ENCODE peak calls at places on chromosomes 3 and 15, in seven cellular contexts. N is neural progenitor cell, M is cardiac muscle cell, S is right atrium auricular region, G is HCT116, B is RWPE1, O is A549. K is an unnamed sample.

GRCh38 chr3:138923531-138923994 is 23.4 kb downstream of the FOXL2 start:
- DNase-seq in O (peak), M (peak), B (peak), S (peak), N (peak), G (peak), K (peak)

GRCh38 chr3:24323272-24323671 is 171.4 kb downstream of the THRB start:
- DNase-seq in B (no peak), N (no peak), O (no peak), G (no peak), M (no peak), S (no peak), K (no peak)

GRCh38 chr3:164460851-164461250 is 617.4 kb downstream of the SI start:
- DNase-seq in O (no peak), B (no peak), M (no peak), G (no peak), S (no peak), N (no peak), K (no peak)

GRCh38 chr3:30625541-30626438 is 19.4 kb downstream of the TGFBR2 start:
- DNase-seq in B (peak), M (no peak), S (no peak), G (peak), N (no peak), O (peak), K (peak)

GRCh38 chr15:68319997-68320396 is 42.5 kb downstream of the FEM1B start:
- DNase-seq in M (no peak), G (no peak), O (no peak), S (no peak), N (no peak), B (no peak), K (no peak)

GRCh38 chr3:45948881-45949280 is 5.6 kb downstream of the CXCR6 start:
- DNase-seq in S (no peak), M (no peak), N (no peak), O (no peak), G (no peak), B (no peak), K (no peak)

GRCh38 chr3:141277451-141277850 is 45.8 kb downstream of the PXYLP1 start:
- DNase-seq in O (no peak), M (no peak), B (no peak), N (no peak), G (no peak), S (peak), K (no peak)

GRCh38 chr15:69735126-69735525 is 282.5 kb downstream of the RPLP1 start:
- DNase-seq in S (peak), M (no peak), G (no peak), B (no peak), N (peak), O (no peak), K (peak)

GRCh38 chr15:63348392-63348791 is 33.3 kb downstream of the CA12 start:
- DNase-seq in B (peak), M (no peak), S (peak), G (no peak), N (no peak), O (peak), K (peak)

GRCh38 chr3:12969487-12969886 is 103.7 kb downstream of the IQSEC1 start:
- DNase-seq in M (peak), G (no peak), O (no peak), B (no peak), N (peak), S (no peak), K (peak)

GRCh38 chr15:61196711-61197110 is 32.4 kb downstream of the RORA start:
- DNase-seq in O (no peak), B (no peak), N (no peak), S (no peak), G (no peak), M (no peak), K (no peak)

GRCh38 chr3:3862534-3862933 is 63.3 kb downstream of the LRRN1 start:
- DNase-seq in B (no peak), S (no peak), O (no peak), N (no peak), M (no peak), G (no peak), K (no peak)

GRCh38 chr15:55513125-55513524 is 5.1 kb upstream of the DNAAF4 start:
- DNase-seq in N (no peak), M (no peak), O (no peak), G (no peak), B (no peak), S (no peak), K (no peak)

GRCh38 chr3:80526153-80526552 is 758.4 kb upstream of the ROBO1 start:
- DNase-seq in G (no peak), B (no peak), O (no peak), S (no peak), N (peak), M (peak), K (no peak)

GRCh38 chr3:68878322-68878721 is 54.0 kb downstream of the TAFA4 start:
- DNase-seq in O (peak), N (peak), G (no peak), S (no peak), M (peak), B (peak), K (peak)

GRCh38 chr3:137796993-137797392 is 32.9 kb downstream of the SOX14 start:
- DNase-seq in N (no peak), S (no peak), O (no peak), G (no peak), B (no peak), M (no peak), K (no peak)

GRCh38 chr3:61358364-61358763 is 107.1 kb upstream of the FHIT start:
- DNase-seq in M (peak), O (no peak), G (no peak), S (peak), B (no peak), N (no peak), K (peak)

GRCh38 chr15:61051570-61052031 is 177.5 kb downstream of the RORA start:
- DNase-seq in S (no peak), O (peak), B (peak), N (peak), G (no peak), M (peak), K (peak)

GRCh38 chr3:77321646-77322045 is 281.7 kb downstream of the ROBO2 start:
- DNase-seq in N (no peak), M (peak), B (no peak), S (no peak), O (no peak), G (no peak), K (no peak)

GRCh38 chr15:27864076-27864475 is 235.0 kb downstream of the OCA2 start:
- DNase-seq in G (no peak), M (no peak), N (no peak), S (no peak), O (no peak), B (no peak), K (no peak)

GRCh38 chr3:175226444-175226843 is 367.3 kb downstream of the NAALADL2 start:
- DNase-seq in M (no peak), O (no peak), S (no peak), G (no peak), N (no peak), B (no peak), K (no peak)

GRCh38 chr15:39592500-39592899 is 11.6 kb downstream of the THBS1 start:
- DNase-seq in N (no peak), G (no peak), O (no peak), B (no peak), S (no peak), M (no peak), K (no peak)

GRCh38 chr15:62940755-62941361 is 101.7 kb upstream of the TPM1 start:
- DNase-seq in S (peak), M (no peak), O (peak), G (no peak), B (peak), N (no peak), K (peak)

GRCh38 chr15:99307735-99308134 is 56.5 kb downstream of the LRRC28 start:
- DNase-seq in O (no peak), G (no peak), M (no peak), B (no peak), S (no peak), N (no peak), K (no peak)

GRCh38 chr3:126468028-126468891 is 7.4 kb downstream of the ZXDC start:
- DNase-seq in S (no peak), N (no peak), B (no peak), G (no peak), M (no peak), O (no peak), K (peak)

GRCh38 chr3:177482048-177482741 is 284.9 kb upstream of the TBL1XR1 start:
- DNase-seq in G (no peak), S (no peak), N (no peak), M (no peak), B (no peak), O (no peak), K (no peak)

GRCh38 chr3:127688416-127689265 is 15.9 kb downstream of the ABTB1 start:
- DNase-seq in G (no peak), B (no peak), S (no peak), M (no peak), N (peak), O (no peak), K (peak)

GRCh38 chr3:127689266-127689860 is 16.6 kb downstream of the ABTB1 start:
- DNase-seq in B (no peak), G (no peak), N (no peak), M (no peak), O (no peak), S (no peak), K (no peak)

GRCh38 chr3:127686512-127686894 is 13.8 kb downstream of the ABTB1 start:
- DNase-seq in M (no peak), B (no peak), G (no peak), S (no peak), N (no peak), O (no peak), K (no peak)

GRCh38 chr3:127687228-127687737 is 14.5 kb downstream of the ABTB1 start:
- DNase-seq in N (no peak), B (no peak), M (no peak), G (no peak), S (no peak), O (no peak), K (no peak)

DNA sequence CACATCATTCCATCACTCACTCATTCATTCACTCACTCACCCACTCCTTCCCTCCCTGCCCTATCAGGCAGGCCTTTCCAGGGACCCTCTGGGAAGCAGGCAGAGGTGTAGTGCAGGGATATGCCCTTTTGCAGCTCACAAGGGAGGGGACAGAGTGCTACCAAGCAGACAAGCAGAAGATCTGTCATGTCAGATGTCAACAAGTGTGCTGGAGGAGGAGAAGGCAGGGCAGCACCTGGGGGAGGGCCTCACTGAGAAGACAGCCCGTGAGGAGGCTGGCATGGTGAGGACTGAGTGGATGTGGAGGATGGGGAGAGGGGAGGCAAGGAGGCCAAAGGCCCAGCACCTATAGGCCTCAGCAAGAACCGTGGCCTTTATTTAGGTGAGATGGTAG is 15.3 kb downstream of the ABTB1 start:
- DNase-seq in G (no peak), B (no peak), S (no peak), O (no peak), M (no peak), N (no peak), K (no peak)
- H3K27ac ChIP-seq in G (no peak), B (peak), S (peak), O (no peak), M (no peak), N (no peak), K (peak)

DNA sequence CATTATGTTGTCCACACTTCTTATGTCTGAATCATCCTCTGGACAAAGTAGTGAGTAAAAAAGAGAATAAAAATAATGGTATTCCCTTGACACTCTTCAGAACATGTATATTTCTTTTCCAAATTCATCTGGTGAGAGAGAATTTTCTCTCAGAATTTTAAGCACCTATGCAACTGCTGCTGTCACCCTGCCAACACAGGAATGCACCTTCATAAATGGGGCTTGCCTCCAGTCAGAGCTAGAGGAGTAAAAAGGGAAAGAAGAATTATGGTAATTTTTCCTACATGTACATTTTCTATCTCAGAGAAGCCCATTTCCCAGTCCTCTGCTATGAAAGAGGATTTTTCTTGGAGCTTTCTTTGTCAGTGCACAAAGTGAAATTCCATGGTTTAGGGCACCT is 92.2 kb upstream of the ALCAM start:
- DNase-seq in S (no peak), O (peak), G (no peak), B (no peak), N (no peak), M (no peak), K (no peak)
- TF ChIP-seq CTCF in S (no peak), O (no peak), G (no peak), B (no peak), N (no peak), M (no peak), K (no peak)

DNA sequence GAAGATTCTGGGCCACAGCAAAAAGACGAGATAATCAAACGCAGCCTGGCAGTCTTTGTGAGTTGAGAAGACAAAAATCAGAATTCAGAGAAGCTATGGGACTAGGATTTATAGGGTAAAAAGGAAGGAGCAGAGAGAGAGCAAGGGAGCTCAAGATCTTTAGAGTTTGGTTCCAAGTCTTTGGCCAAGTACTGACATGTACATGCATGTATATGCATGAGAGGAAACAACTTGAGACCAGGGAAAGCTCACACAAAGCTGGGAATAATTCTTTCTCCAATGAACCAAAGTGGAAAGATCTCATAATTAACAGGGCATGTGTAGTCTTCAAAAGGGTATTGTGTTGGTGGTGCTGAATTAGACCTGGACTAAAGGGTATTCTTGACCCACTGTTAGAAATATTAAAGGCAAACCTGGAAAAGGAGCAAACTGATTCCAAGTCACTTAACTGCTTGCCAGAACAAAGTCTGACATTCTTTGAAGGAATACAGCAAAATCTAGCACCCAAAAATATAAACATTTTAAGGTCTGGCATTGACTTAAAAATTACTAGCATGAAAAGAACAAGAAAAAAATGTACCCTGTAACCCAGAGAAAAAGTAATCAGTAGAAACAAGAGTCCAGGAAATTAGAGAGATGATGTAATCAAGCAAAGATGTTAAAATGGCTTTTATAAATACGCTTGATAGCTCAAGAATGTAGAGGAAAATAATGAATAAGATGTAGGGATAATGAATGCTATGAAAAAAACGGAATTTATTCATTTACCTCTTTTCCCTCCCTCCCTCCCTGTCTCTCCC is 226.0 kb upstream of the CGNL1 start:
- DNase-seq in S (no peak), G (no peak), M (no peak), N (no peak), O (no peak), B (no peak), K (no peak)
- H3K27ac ChIP-seq in S (peak), G (no peak), M (no peak), N (no peak), O (no peak), B (no peak), K (no peak)

DNA sequence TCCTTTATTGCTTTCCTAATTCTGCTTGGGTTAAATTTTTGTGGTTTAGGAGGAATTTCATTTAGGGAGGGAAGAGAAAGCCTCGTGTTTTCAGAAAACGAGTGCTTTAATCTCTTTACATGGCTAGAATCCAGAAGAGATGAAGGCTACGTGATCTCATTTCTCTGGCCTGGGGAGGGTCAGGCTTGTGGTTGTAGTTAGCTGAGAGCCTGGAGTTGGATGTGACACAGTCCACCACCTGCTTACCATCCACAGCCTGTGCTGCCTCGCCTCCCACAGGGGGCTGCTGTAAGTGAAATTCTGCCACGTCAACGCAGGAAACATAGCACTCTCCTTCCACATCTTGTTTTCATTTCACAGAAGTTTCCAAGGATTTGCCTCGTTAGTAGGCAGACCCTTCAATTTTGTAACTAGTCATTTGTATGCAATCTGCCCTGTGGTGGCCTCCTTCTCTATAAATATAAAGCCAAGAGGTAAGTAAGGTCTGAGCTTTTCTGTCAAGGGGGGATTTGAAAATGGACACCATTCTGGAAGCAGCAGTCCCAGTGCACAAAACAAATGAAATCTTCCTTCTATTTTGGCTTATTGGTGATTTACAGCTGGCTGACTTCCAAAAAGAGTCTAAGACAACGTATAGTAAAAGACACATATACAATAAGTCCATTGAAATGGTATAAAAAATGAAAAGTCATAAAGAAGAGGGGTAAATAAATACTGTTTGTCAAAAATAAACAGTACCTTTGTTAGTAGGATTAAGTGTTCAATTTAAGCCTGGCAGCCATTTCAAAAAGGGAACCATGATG is 3.4 kb downstream of the GXYLT2 start:
- DNase-seq in N (peak), O (no peak), B (no peak), G (no peak), S (peak), M (peak), K (peak)
- TF ChIP-seq CTCF in N (no peak), O (no peak), B (no peak), G (no peak), S (peak), M (peak), K (no peak)

DNA sequence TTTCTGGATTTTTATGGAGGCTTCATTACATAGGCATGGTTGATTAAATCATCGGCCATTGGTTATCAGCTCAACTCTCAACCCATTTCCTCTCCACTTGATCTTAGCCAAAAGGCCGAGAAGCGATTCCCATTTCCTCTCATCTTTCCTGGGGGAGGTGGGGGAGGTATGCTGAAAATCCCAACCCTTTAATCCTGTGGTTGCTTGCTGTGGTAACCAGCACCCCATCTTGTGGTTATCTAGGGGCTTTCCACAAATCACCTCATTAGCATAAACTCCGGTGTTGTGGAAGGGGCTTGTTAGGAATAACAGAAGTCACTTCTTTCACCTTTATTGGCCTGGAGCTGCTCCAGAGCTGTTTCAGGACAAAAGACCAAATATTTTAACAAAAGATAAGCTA is 20.9 kb downstream of the PDE8A start:
- DNase-seq in S (no peak), N (no peak), G (no peak), M (no peak), B (no peak), O (no peak), K (no peak)
- H3K27ac ChIP-seq in S (no peak), N (no peak), G (no peak), M (no peak), B (no peak), O (no peak), K (no peak)

GRCh38 chr15:31887246-31887645 is 143.1 kb upstream of the CHRNA7 start:
- DNase-seq in S (no peak), B (no peak), N (peak), G (no peak), M (peak), O (no peak), K (no peak)
- TF ChIP-seq CTCF in S (peak), B (no peak), N (peak), G (peak), M (no peak), O (no peak), K (peak)

DNA sequence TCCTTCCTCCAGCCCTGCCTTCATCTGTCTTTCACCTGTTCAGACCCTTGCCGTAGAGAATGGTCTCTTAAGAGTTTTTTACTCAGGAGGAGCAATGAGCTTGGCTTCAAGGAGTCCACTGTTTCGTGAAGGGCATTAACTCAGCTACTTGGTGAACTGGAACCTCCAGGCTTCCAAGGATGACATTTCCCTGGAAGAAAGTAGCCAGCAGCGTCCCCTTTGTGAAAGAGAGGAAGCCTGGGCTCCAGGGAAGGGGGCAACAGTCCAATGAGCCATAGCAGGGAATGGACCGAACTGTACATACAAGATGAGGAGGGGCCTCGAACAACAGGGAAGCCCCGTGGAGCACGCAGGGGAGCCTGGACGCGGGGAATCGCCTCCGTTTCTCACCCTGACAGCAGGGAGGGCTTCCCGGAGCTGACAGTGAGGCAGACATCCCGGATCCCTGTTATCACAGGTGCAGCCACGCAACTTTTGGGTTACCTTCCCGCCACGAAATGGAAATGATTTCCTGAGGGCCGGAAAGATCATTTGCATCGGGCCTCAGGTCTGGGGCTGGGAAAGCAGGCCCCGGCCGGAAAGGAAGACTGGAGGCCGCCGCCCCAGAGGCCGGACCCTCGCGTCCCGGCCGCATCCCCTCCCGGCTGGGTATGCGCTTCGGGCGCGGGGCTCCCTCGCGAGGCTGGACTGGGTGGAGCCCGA is 514 bp upstream of the SPINT1 start:
- DNase-seq in B (no peak), M (no peak), S (no peak), O (no peak), N (no peak), G (no peak), K (peak)
- H3K27ac ChIP-seq in B (peak), M (no peak), S (no peak), O (no peak), N (no peak), G (peak), K (peak)

K was measured in hepatocyte.